ENCODE peak calls at places on chromosome 3, in five cellular contexts. One of them, this sample, is unnamed.

GRCh38 chr3:71890356-71890931 is 105.5 kb upstream of the PROK2 start:
- DNase-seq in HepG2: no peak
- DNase-seq in A549: no peak
- DNase-seq in GM23338: no peak
- DNase-seq in K562: no peak
- DNase-seq in this sample: no peak

GRCh38 chr3:162729686-162730085 is 1233.1 kb downstream of the OTOL1 start:
- DNase-seq in HepG2: no peak
- DNase-seq in A549: no peak
- DNase-seq in GM23338: no peak
- DNase-seq in K562: no peak
- DNase-seq in this sample: no peak

GRCh38 chr3:170606675-170607074 is 20.8 kb upstream of the SLC7A14 start:
- DNase-seq in HepG2: no peak
- DNase-seq in A549: no peak
- DNase-seq in GM23338: no peak
- DNase-seq in K562: no peak
- DNase-seq in this sample: no peak

GRCh38 chr3:36447063-36447462 is 66.8 kb downstream of the STAC start:
- DNase-seq in HepG2: peak
- DNase-seq in A549: no peak
- DNase-seq in GM23338: no peak
- DNase-seq in K562: no peak
- DNase-seq in this sample: no peak

GRCh38 chr3:154218728-154219127 is 97.5 kb downstream of the ARHGEF26 start:
- DNase-seq in HepG2: no peak
- DNase-seq in A549: no peak
- DNase-seq in GM23338: no peak
- DNase-seq in K562: no peak
- DNase-seq in this sample: no peak

GRCh38 chr3:157865449-157865862 is 240.8 kb downstream of the SHOX2 start:
- DNase-seq in HepG2: peak
- DNase-seq in A549: peak
- DNase-seq in GM23338: peak
- DNase-seq in K562: peak
- DNase-seq in this sample: peak

GRCh38 chr3:10693457-10693856 is 122.6 kb upstream of the SLC6A11 start:
- DNase-seq in HepG2: no peak
- DNase-seq in A549: no peak
- DNase-seq in GM23338: peak
- DNase-seq in K562: no peak
- DNase-seq in this sample: no peak

GRCh38 chr3:124776856-124777255 is 46.6 kb downstream of the UMPS start:
- DNase-seq in HepG2: no peak
- DNase-seq in A549: no peak
- DNase-seq in GM23338: no peak
- DNase-seq in K562: no peak
- DNase-seq in this sample: no peak

GRCh38 chr3:159765860-159766294 is 222.8 kb upstream of the IL12A start:
- DNase-seq in HepG2: no peak
- DNase-seq in A549: no peak
- DNase-seq in GM23338: no peak
- DNase-seq in K562: no peak
- DNase-seq in this sample: no peak

GRCh38 chr3:163785693-163786092 is 1292.6 kb downstream of the SI start:
- DNase-seq in HepG2: no peak
- DNase-seq in A549: no peak
- DNase-seq in GM23338: peak
- DNase-seq in K562: no peak
- DNase-seq in this sample: no peak

GRCh38 chr3:129121016-129121791 is 400 bp downstream of the RAB43 start:
- DNase-seq in HepG2: no peak
- DNase-seq in A549: no peak
- DNase-seq in GM23338: peak
- DNase-seq in K562: no peak
- DNase-seq in this sample: no peak

GRCh38 chr3:134742202-134742601 is 52.9 kb upstream of the EPHB1 start:
- DNase-seq in HepG2: no peak
- DNase-seq in A549: no peak
- DNase-seq in GM23338: no peak
- DNase-seq in K562: no peak
- DNase-seq in this sample: no peak

GRCh38 chr3:112034436-112034835 is at the start of gene TMPRSS7:
- DNase-seq in HepG2: no peak
- DNase-seq in A549: no peak
- DNase-seq in GM23338: no peak
- DNase-seq in K562: no peak
- DNase-seq in this sample: no peak

GRCh38 chr3:112030911-112031310 is 3.6 kb upstream of the TMPRSS7 start:
- DNase-seq in HepG2: no peak
- DNase-seq in A549: no peak
- DNase-seq in GM23338: no peak
- DNase-seq in K562: no peak
- DNase-seq in this sample: no peak

GRCh38 chr3:112038863-112039262 is 4.3 kb downstream of the TMPRSS7 start:
- DNase-seq in HepG2: no peak
- DNase-seq in A549: no peak
- DNase-seq in GM23338: no peak
- DNase-seq in K562: no peak
- DNase-seq in this sample: peak

GRCh38 chr3:112032377-112032776 is 2.2 kb upstream of the TMPRSS7 start:
- DNase-seq in HepG2: no peak
- DNase-seq in A549: no peak
- DNase-seq in GM23338: no peak
- DNase-seq in K562: no peak
- DNase-seq in this sample: no peak

GRCh38 chr3:112035241-112035640 is 705 bp downstream of the TMPRSS7 start:
- DNase-seq in HepG2: no peak
- DNase-seq in A549: no peak
- DNase-seq in GM23338: no peak
- DNase-seq in K562: no peak
- DNase-seq in this sample: no peak
- TF ChIP-seq JUNB in HepG2: no peak
- TF ChIP-seq JUNB in A549: no peak
- TF ChIP-seq JUNB in GM23338: no peak
- TF ChIP-seq JUNB in K562: no peak
- TF ChIP-seq JUNB in this sample: no peak

DNA sequence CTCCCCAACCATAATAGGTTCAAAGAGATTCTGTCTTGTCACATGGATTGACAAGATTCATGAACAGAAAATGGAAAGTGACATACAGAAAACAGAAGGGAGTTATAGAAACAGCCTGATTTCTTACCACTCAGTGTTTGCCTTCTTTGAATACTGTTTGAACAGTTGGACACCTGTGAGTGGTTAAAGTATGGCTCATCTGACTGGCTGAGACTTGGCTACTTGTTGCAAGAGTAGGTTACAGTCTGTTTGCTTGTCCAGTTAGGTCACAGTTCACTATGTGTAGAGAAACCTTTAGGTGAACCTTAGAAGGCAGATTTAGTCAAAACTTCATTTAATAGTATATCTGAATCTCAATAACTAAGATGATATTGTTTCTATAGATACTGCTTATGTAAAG is 1003.9 kb upstream of the EPHA6 start:
- DNase-seq in HepG2: peak
- DNase-seq in A549: no peak
- DNase-seq in GM23338: no peak
- DNase-seq in K562: no peak
- DNase-seq in this sample: no peak
- TF ChIP-seq JUNB in HepG2: no peak
- TF ChIP-seq JUNB in A549: no peak
- TF ChIP-seq JUNB in GM23338: no peak
- TF ChIP-seq JUNB in K562: no peak
- TF ChIP-seq JUNB in this sample: no peak

GRCh38 chr3:96266395-96267187 is 547.8 kb upstream of the EPHA6 start:
- DNase-seq in HepG2: peak
- DNase-seq in A549: no peak
- DNase-seq in GM23338: no peak
- DNase-seq in K562: no peak
- DNase-seq in this sample: no peak
- TF ChIP-seq JUNB in HepG2: no peak
- TF ChIP-seq JUNB in A549: no peak
- TF ChIP-seq JUNB in GM23338: no peak
- TF ChIP-seq JUNB in K562: no peak
- TF ChIP-seq JUNB in this sample: no peak

DNA sequence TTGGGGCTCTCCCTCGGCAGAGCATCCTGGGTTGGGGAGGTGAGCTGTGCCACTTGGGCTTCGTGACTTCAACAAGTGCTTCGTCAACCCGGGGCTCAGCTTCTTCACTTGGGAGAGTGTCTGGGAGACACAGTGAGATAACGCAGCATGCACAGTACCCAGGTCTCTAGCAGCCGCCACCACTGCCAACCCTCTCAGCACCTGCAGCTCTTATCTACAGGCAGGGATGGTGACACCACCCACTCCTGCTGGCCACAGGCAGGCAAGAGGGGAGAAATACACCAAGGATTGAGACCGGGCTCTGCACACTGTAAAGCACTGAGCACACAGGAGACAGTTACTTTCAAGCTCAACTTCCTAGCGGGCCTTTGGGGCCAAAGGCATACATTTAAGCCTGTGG is 11.5 kb downstream of the TKT start:
- DNase-seq in HepG2: no peak
- DNase-seq in A549: no peak
- DNase-seq in GM23338: no peak
- DNase-seq in K562: no peak
- DNase-seq in this sample: no peak
- TF ChIP-seq JUNB in HepG2: no peak
- TF ChIP-seq JUNB in A549: no peak
- TF ChIP-seq JUNB in GM23338: no peak
- TF ChIP-seq JUNB in K562: no peak
- TF ChIP-seq JUNB in this sample: no peak

GRCh38 chr3:37765591-37766219 is 96.0 kb upstream of the CTDSPL start:
- DNase-seq in HepG2: no peak
- DNase-seq in A549: no peak
- DNase-seq in GM23338: no peak
- DNase-seq in K562: peak
- DNase-seq in this sample: no peak

GRCh38 chr3:37764586-37764985 is 97.1 kb upstream of the CTDSPL start:
- DNase-seq in HepG2: no peak
- DNase-seq in A549: no peak
- DNase-seq in GM23338: no peak
- DNase-seq in K562: no peak
- DNase-seq in this sample: no peak

GRCh38 chr3:37768107-37768809 is 93.4 kb upstream of the CTDSPL start:
- DNase-seq in HepG2: peak
- DNase-seq in A549: no peak
- DNase-seq in GM23338: peak
- DNase-seq in K562: peak
- DNase-seq in this sample: no peak

GRCh38 chr3:37766220-37766605 is 95.5 kb upstream of the CTDSPL start:
- DNase-seq in HepG2: no peak
- DNase-seq in A549: no peak
- DNase-seq in GM23338: no peak
- DNase-seq in K562: no peak
- DNase-seq in this sample: no peak

GRCh38 chr3:37766797-37767776 is 94.6 kb upstream of the CTDSPL start:
- DNase-seq in HepG2: no peak
- DNase-seq in A549: no peak
- DNase-seq in GM23338: no peak
- DNase-seq in K562: no peak
- DNase-seq in this sample: no peak
- TF ChIP-seq JUNB in HepG2: no peak
- TF ChIP-seq JUNB in A549: no peak
- TF ChIP-seq JUNB in GM23338: no peak
- TF ChIP-seq JUNB in K562: no peak
- TF ChIP-seq JUNB in this sample: no peak